ENCODE peak calls at places on chromosomes 12 and 14, in six cellular contexts. C is fibroblast of lung, N is heart left ventricle, J is stomach, G is hepatocyte, D is transverse colon. U is an unnamed sample. For H3K36me3, the result is how much of the 10 kb centered on the place peaks cover.

GRCh38 chr12:5622280-5622679 is 190.4 kb downstream of the NTF3 start:
- DNase-seq in C (no peak), N (no peak), J (no peak), G (no peak), D (no peak), U (no peak)

GRCh38 chr12:43723134-43723533 is 35.5 kb downstream of the PUS7L start:
- DNase-seq in C (no peak), N (no peak), J (no peak), G (no peak), D (no peak), U (no peak)

GRCh38 chr14:105136401-105137322 is 31.9 kb downstream of the JAG2 start:
- DNase-seq in C (no peak), N (no peak), J (no peak), G (no peak), D (no peak), U (no peak)

GRCh38 chr14:104948736-104949031 is 24.0 kb downstream of the PLD4 start:
- DNase-seq in C (no peak), N (peak), J (no peak), G (no peak), D (no peak), U (no peak)

GRCh38 chr12:66861157-66861750 is 182.4 kb upstream of the GRIP1 start:
- DNase-seq in C (peak), N (peak), J (peak), G (peak), D (peak), U (peak)

GRCh38 chr14:80455031-80455430 is 243.7 kb upstream of the DIO2 start:
- DNase-seq in C (no peak), N (no peak), J (no peak), G (no peak), D (no peak), U (no peak)

GRCh38 chr14:35337074-35337556 is 44.9 kb downstream of the PSMA6 start:
- DNase-seq in C (no peak), N (no peak), J (no peak), G (no peak), D (no peak), U (no peak)

GRCh38 chr12:94500831-94501567 is 41.3 kb upstream of the CEP83 start:
- DNase-seq in C (no peak), N (no peak), J (no peak), G (no peak), D (no peak), U (no peak)

GRCh38 chr14:74836251-74836957 is 39.5 kb downstream of the PROX2 start:
- DNase-seq in C (peak), N (no peak), J (no peak), G (no peak), D (no peak), U (no peak)

GRCh38 chr12:46185686-46186085 is 83.2 kb downstream of the SLC38A1 start:
- DNase-seq in C (no peak), N (no peak), J (no peak), G (no peak), D (no peak), U (no peak)

GRCh38 chr12:54052745-54053624 is 650 bp upstream of the HOXC4 start:
- DNase-seq in C (peak), N (no peak), J (no peak), G (peak), D (no peak), U (no peak)

GRCh38 chr12:106369624-106370346 is 12.2 kb downstream of the POLR3B start:
- DNase-seq in C (peak), N (no peak), J (no peak), G (peak), D (no peak), U (no peak)

GRCh38 chr12:91181053-91181452 is 1.6 kb downstream of the DCN start:
- DNase-seq in C (peak), N (no peak), J (no peak), G (no peak), D (no peak), U (no peak)

GRCh38 chr12:91178801-91179200 is 3.8 kb downstream of the DCN start:
- DNase-seq in C (no peak), N (no peak), J (no peak), G (no peak), D (no peak), U (no peak)

GRCh38 chr12:91180162-91180561 is 2.5 kb downstream of the DCN start:
- DNase-seq in C (no peak), N (no peak), J (no peak), G (no peak), D (no peak), U (no peak)

GRCh38 chr12:91179315-91179714 is 3.3 kb downstream of the DCN start:
- DNase-seq in C (peak), N (no peak), J (no peak), G (no peak), D (no peak), U (no peak)

DNA sequence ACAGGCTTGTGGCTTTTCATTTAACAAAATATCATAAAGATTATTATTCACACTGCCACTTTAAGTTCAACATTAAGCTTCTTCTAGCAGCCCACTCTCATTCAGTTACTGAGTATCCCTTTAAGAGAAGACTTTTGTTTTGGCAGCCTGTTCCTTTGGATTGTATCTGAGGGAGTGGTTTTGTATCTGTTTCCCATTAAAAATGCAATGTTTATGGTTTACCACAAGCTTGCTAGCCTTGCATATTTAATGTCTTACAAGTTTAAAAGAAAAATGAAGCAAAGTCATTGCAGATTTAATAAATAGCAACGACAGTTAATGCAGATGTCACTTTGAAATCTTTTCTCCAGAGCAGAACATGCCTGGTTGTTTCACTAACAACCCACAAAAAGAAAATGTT is 2.0 kb downstream of the DCN start:
- DNase-seq in C (peak), N (no peak), J (no peak), G (peak), D (no peak), U (no peak)
- H3K4me3 ChIP-seq in C (peak), N (peak), J (peak), G (peak), D (peak), U (peak)

DNA sequence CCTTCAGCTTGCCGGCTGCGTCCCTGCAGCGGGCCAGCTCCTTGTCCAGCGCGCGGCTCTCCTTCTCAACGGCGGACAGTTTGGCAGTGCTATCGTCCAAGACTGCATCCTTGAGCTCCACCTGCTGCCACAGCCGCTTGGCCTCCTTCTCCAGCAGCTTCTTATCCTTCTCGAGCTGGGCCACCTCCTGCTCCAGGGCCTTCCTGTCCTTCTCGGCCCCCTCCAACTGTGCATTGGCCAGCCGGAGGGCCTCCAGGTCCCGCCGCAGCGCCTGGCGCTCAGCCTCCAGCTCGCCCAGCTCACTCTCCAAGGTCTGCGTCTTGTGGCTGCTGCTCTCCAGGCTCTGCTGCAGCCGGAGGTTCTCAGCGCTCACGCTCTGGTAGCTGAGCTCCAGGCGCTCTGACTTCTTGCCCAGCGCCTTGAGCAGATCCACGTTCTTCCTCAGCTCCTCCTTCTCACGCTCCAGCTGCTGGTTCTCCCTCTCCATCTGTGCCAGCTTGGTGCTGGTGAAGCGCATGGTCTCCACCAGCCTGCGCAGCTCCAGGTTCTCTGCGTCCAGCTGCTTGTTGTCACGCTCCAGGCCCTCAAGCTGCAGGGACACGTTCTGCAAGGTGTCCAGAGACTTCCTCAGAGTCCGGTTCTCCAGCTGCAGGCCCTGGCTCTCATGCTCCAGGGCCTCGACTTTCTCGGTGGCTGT is 68.8 kb upstream of the GPR68 start:
- DNase-seq in C (no peak), N (no peak), J (no peak), G (no peak), D (no peak), U (no peak)
- H3K36me3 ChIP-seq in C (under half), N (under half), J (half or more), G (under half), D (under half), U (under half)

GRCh38 chr12:127355061-127355820 is 911.7 kb upstream of the TMEM132C start:
- DNase-seq in C (no peak), N (no peak), J (no peak), G (peak), D (no peak), U (no peak)
- TF ChIP-seq CTCF in C (peak), N (no peak), J (no peak), G (peak), D (no peak), U (peak)

GRCh38 chr12:79686171-79686570 is 4.6 kb downstream of the PAWR start:
- DNase-seq in C (no peak), N (no peak), J (no peak), G (no peak), D (no peak), U (no peak)
- H3K4me3 ChIP-seq in C (no peak), N (peak), J (peak), G (no peak), D (no peak), U (no peak)

DNA sequence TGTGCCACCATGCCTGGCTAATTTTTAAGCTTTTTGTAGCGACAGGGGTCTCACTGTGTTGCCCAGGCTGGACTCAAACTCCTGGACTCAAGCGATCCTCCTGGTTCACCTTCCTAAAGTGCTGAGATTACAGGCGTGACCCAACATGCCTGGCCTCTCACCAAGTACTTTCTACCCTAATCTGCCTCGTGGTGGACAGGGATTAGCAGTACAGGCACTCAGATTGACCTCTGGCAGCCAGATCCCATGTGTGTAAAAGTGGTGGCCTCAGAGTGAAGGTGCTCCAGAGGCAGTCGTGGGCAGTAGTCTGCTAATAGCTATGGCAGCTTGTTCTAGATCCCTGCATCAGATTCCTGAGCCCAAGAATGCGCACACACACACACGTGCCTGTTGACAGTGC is 30.9 kb downstream of the MTHFD1 start:
- DNase-seq in C (no peak), N (no peak), J (no peak), G (no peak), D (no peak), U (no peak)
- H3K36me3 ChIP-seq in C (under half), N (half or more), J (half or more), G (under half), D (under half), U (half or more)

GRCh38 chr12:20599757-20600156 is 95.4 kb upstream of the SLCO1C1 start:
- DNase-seq in C (no peak), N (no peak), J (no peak), G (no peak), D (no peak), U (no peak)

GRCh38 chr12:20604408-20604807 is 90.7 kb upstream of the SLCO1C1 start:
- DNase-seq in C (no peak), N (no peak), J (no peak), G (no peak), D (no peak), U (no peak)

GRCh38 chr12:20596036-20596435 is 99.1 kb upstream of the SLCO1C1 start:
- DNase-seq in C (no peak), N (no peak), J (no peak), G (no peak), D (no peak), U (no peak)

GRCh38 chr12:20602671-20603402 is 92.3 kb upstream of the SLCO1C1 start:
- DNase-seq in C (peak), N (no peak), J (no peak), G (no peak), D (no peak), U (no peak)

GRCh38 chr12:20601668-20602280 is 93.4 kb upstream of the SLCO1C1 start:
- DNase-seq in C (peak), N (no peak), J (no peak), G (peak), D (no peak), U (no peak)
- TF ChIP-seq CTCF in C (no peak), N (peak), J (no peak), G (peak), D (peak), U (peak)

GRCh38 chr12:19032826-19033225 is 96.7 kb upstream of the PLEKHA5 start:
- DNase-seq in C (no peak), N (no peak), J (no peak), G (no peak), D (no peak), U (no peak)
- H3K4me3 ChIP-seq in C (no peak), N (no peak), J (no peak), G (no peak), D (no peak), U (no peak)

GRCh38 chr14:83196235-83196634 is 1662.6 kb upstream of the SEL1L start:
- DNase-seq in C (peak), N (no peak), J (no peak), G (no peak), D (no peak), U (no peak)
- H3K36me3 ChIP-seq in C (under half), N (under half), J (under half), G (under half), D (under half), U (under half)